ENCODE peak calls at places on chromosomes 4 and X, in nine cellular contexts. One of them, this sample, is unnamed.

GRCh38 chr4:25030283-25031076 is at the start of gene LGI2:
- DNase-seq in BJ: no peak
- DNase-seq in fibroblast of the aortic adventitia: no peak
- DNase-seq in lower leg skin: no peak
- DNase-seq in right cardiac atrium: peak
- DNase-seq in kidney epithelial cell: no peak
- DNase-seq in transverse colon: peak
- DNase-seq in skeletal muscle cell: no peak
- DNase-seq in mucosa of descending colon: peak
- DNase-seq in this sample: peak

GRCh38 chr4:18209448-18209847 is 187.9 kb upstream of the LCORL start:
- DNase-seq in lower leg skin: no peak
- DNase-seq in BJ: no peak
- DNase-seq in mucosa of descending colon: no peak
- DNase-seq in kidney epithelial cell: no peak
- DNase-seq in skeletal muscle cell: no peak
- DNase-seq in fibroblast of the aortic adventitia: no peak
- DNase-seq in transverse colon: no peak
- DNase-seq in right cardiac atrium: no peak
- DNase-seq in this sample: no peak

GRCh38 chrX:38225093-38225492 is 4.4 kb upstream of the SRPX start:
- DNase-seq in mucosa of descending colon: no peak
- DNase-seq in kidney epithelial cell: no peak
- DNase-seq in lower leg skin: no peak
- DNase-seq in right cardiac atrium: no peak
- DNase-seq in BJ: no peak
- DNase-seq in skeletal muscle cell: no peak
- DNase-seq in transverse colon: no peak
- DNase-seq in fibroblast of the aortic adventitia: no peak
- DNase-seq in this sample: peak

GRCh38 chrX:137916090-137916746 is 350.3 kb downstream of the ZIC3 start:
- DNase-seq in skeletal muscle cell: no peak
- DNase-seq in mucosa of descending colon: no peak
- DNase-seq in fibroblast of the aortic adventitia: no peak
- DNase-seq in BJ: no peak
- DNase-seq in transverse colon: no peak
- DNase-seq in kidney epithelial cell: no peak
- DNase-seq in lower leg skin: no peak
- DNase-seq in right cardiac atrium: no peak
- DNase-seq in this sample: no peak

GRCh38 chrX:34956915-34957314 is 14.3 kb downstream of the FAM47B start:
- DNase-seq in kidney epithelial cell: peak
- DNase-seq in BJ: peak
- DNase-seq in fibroblast of the aortic adventitia: peak
- DNase-seq in transverse colon: no peak
- DNase-seq in lower leg skin: no peak
- DNase-seq in mucosa of descending colon: no peak
- DNase-seq in skeletal muscle cell: no peak
- DNase-seq in right cardiac atrium: no peak
- DNase-seq in this sample: peak

GRCh38 chr4:96729641-96730040 is 889.7 kb downstream of the PDHA2 start:
- DNase-seq in fibroblast of the aortic adventitia: no peak
- DNase-seq in lower leg skin: no peak
- DNase-seq in BJ: no peak
- DNase-seq in kidney epithelial cell: no peak
- DNase-seq in right cardiac atrium: no peak
- DNase-seq in skeletal muscle cell: no peak
- DNase-seq in transverse colon: no peak
- DNase-seq in mucosa of descending colon: no peak
- DNase-seq in this sample: peak

GRCh38 chr4:52640808-52641595 is 18.1 kb downstream of the USP46 start:
- DNase-seq in lower leg skin: no peak
- DNase-seq in skeletal muscle cell: no peak
- DNase-seq in right cardiac atrium: no peak
- DNase-seq in BJ: no peak
- DNase-seq in mucosa of descending colon: no peak
- DNase-seq in transverse colon: no peak
- DNase-seq in fibroblast of the aortic adventitia: peak
- DNase-seq in kidney epithelial cell: no peak
- DNase-seq in this sample: peak

GRCh38 chrX:153635788-153636668 is 11.0 kb upstream of the DUSP9 start:
- DNase-seq in lower leg skin: no peak
- DNase-seq in BJ: no peak
- DNase-seq in transverse colon: no peak
- DNase-seq in skeletal muscle cell: no peak
- DNase-seq in kidney epithelial cell: no peak
- DNase-seq in right cardiac atrium: peak
- DNase-seq in mucosa of descending colon: peak
- DNase-seq in fibroblast of the aortic adventitia: no peak
- DNase-seq in this sample: peak

GRCh38 chrX:130114141-130114561 is 3.9 kb upstream of the ELF4 start:
- DNase-seq in lower leg skin: no peak
- DNase-seq in BJ: no peak
- DNase-seq in mucosa of descending colon: no peak
- DNase-seq in right cardiac atrium: no peak
- DNase-seq in skeletal muscle cell: no peak
- DNase-seq in kidney epithelial cell: no peak
- DNase-seq in transverse colon: no peak
- DNase-seq in fibroblast of the aortic adventitia: peak
- DNase-seq in this sample: no peak

GRCh38 chr4:77734928-77735327 is 84.2 kb downstream of the CNOT6L start:
- DNase-seq in BJ: peak
- DNase-seq in skeletal muscle cell: peak
- DNase-seq in fibroblast of the aortic adventitia: peak
- DNase-seq in kidney epithelial cell: peak
- DNase-seq in mucosa of descending colon: peak
- DNase-seq in transverse colon: peak
- DNase-seq in right cardiac atrium: no peak
- DNase-seq in lower leg skin: no peak
- DNase-seq in this sample: peak

GRCh38 chr4:24471623-24472510 is 112.5 kb downstream of the DHX15 start:
- DNase-seq in skeletal muscle cell: no peak
- DNase-seq in right cardiac atrium: peak
- DNase-seq in transverse colon: peak
- DNase-seq in BJ: no peak
- DNase-seq in kidney epithelial cell: no peak
- DNase-seq in lower leg skin: no peak
- DNase-seq in mucosa of descending colon: peak
- DNase-seq in fibroblast of the aortic adventitia: no peak
- DNase-seq in this sample: no peak

GRCh38 chr4:57465321-57466056 is 355.3 kb upstream of the IGFBP7 start:
- DNase-seq in right cardiac atrium: no peak
- DNase-seq in transverse colon: no peak
- DNase-seq in lower leg skin: no peak
- DNase-seq in skeletal muscle cell: no peak
- DNase-seq in kidney epithelial cell: no peak
- DNase-seq in mucosa of descending colon: no peak
- DNase-seq in BJ: no peak
- DNase-seq in fibroblast of the aortic adventitia: no peak
- DNase-seq in this sample: no peak

GRCh38 chr4:112075129-112075753 is 70.0 kb upstream of the FAM241A start:
- DNase-seq in lower leg skin: no peak
- DNase-seq in BJ: no peak
- DNase-seq in mucosa of descending colon: peak
- DNase-seq in transverse colon: peak
- DNase-seq in fibroblast of the aortic adventitia: peak
- DNase-seq in kidney epithelial cell: no peak
- DNase-seq in skeletal muscle cell: peak
- DNase-seq in right cardiac atrium: no peak
- DNase-seq in this sample: peak

GRCh38 chr4:33998204-33998603 is 2246.1 kb downstream of the ARAP2 start:
- DNase-seq in skeletal muscle cell: no peak
- DNase-seq in mucosa of descending colon: no peak
- DNase-seq in fibroblast of the aortic adventitia: peak
- DNase-seq in kidney epithelial cell: no peak
- DNase-seq in BJ: no peak
- DNase-seq in transverse colon: no peak
- DNase-seq in lower leg skin: no peak
- DNase-seq in right cardiac atrium: no peak
- DNase-seq in this sample: peak

GRCh38 chr4:161936625-161937133 is 227.1 kb downstream of the FSTL5 start:
- DNase-seq in skeletal muscle cell: peak
- DNase-seq in right cardiac atrium: no peak
- DNase-seq in transverse colon: no peak
- DNase-seq in lower leg skin: no peak
- DNase-seq in mucosa of descending colon: no peak
- DNase-seq in kidney epithelial cell: peak
- DNase-seq in BJ: peak
- DNase-seq in fibroblast of the aortic adventitia: peak
- DNase-seq in this sample: peak

GRCh38 chr4:77264826-77265225 is 107.8 kb downstream of the CCNG2 start:
- DNase-seq in kidney epithelial cell: no peak
- DNase-seq in right cardiac atrium: no peak
- DNase-seq in fibroblast of the aortic adventitia: no peak
- DNase-seq in BJ: no peak
- DNase-seq in skeletal muscle cell: no peak
- DNase-seq in lower leg skin: no peak
- DNase-seq in transverse colon: no peak
- DNase-seq in mucosa of descending colon: no peak
- DNase-seq in this sample: no peak

GRCh38 chr4:8278009-8278395 is 8.4 kb downstream of the HTRA3 start:
- DNase-seq in kidney epithelial cell: no peak
- DNase-seq in right cardiac atrium: peak
- DNase-seq in mucosa of descending colon: no peak
- DNase-seq in fibroblast of the aortic adventitia: no peak
- DNase-seq in lower leg skin: no peak
- DNase-seq in transverse colon: no peak
- DNase-seq in BJ: no peak
- DNase-seq in skeletal muscle cell: no peak
- DNase-seq in this sample: no peak

GRCh38 chr4:159390648-159391047 is 287.8 kb downstream of the RAPGEF2 start:
- DNase-seq in skeletal muscle cell: peak
- DNase-seq in right cardiac atrium: no peak
- DNase-seq in mucosa of descending colon: peak
- DNase-seq in fibroblast of the aortic adventitia: peak
- DNase-seq in kidney epithelial cell: peak
- DNase-seq in transverse colon: no peak
- DNase-seq in BJ: peak
- DNase-seq in lower leg skin: no peak
- DNase-seq in this sample: peak

GRCh38 chr4:68575081-68575480 is 1.0 kb downstream of the UGT2B17 start:
- DNase-seq in skeletal muscle cell: no peak
- DNase-seq in kidney epithelial cell: no peak
- DNase-seq in BJ: no peak
- DNase-seq in mucosa of descending colon: no peak
- DNase-seq in lower leg skin: no peak
- DNase-seq in transverse colon: no peak
- DNase-seq in fibroblast of the aortic adventitia: no peak
- DNase-seq in right cardiac atrium: no peak
- DNase-seq in this sample: no peak

GRCh38 chr4:68570122-68570507 is 6.0 kb downstream of the UGT2B17 start:
- DNase-seq in transverse colon: no peak
- DNase-seq in kidney epithelial cell: peak
- DNase-seq in skeletal muscle cell: no peak
- DNase-seq in BJ: no peak
- DNase-seq in lower leg skin: no peak
- DNase-seq in fibroblast of the aortic adventitia: no peak
- DNase-seq in mucosa of descending colon: no peak
- DNase-seq in right cardiac atrium: no peak
- DNase-seq in this sample: no peak

GRCh38 chr4:68572653-68573052 is 3.5 kb downstream of the UGT2B17 start:
- DNase-seq in BJ: no peak
- DNase-seq in kidney epithelial cell: no peak
- DNase-seq in mucosa of descending colon: peak
- DNase-seq in skeletal muscle cell: no peak
- DNase-seq in transverse colon: peak
- DNase-seq in lower leg skin: no peak
- DNase-seq in right cardiac atrium: no peak
- DNase-seq in fibroblast of the aortic adventitia: no peak
- DNase-seq in this sample: no peak

DNA sequence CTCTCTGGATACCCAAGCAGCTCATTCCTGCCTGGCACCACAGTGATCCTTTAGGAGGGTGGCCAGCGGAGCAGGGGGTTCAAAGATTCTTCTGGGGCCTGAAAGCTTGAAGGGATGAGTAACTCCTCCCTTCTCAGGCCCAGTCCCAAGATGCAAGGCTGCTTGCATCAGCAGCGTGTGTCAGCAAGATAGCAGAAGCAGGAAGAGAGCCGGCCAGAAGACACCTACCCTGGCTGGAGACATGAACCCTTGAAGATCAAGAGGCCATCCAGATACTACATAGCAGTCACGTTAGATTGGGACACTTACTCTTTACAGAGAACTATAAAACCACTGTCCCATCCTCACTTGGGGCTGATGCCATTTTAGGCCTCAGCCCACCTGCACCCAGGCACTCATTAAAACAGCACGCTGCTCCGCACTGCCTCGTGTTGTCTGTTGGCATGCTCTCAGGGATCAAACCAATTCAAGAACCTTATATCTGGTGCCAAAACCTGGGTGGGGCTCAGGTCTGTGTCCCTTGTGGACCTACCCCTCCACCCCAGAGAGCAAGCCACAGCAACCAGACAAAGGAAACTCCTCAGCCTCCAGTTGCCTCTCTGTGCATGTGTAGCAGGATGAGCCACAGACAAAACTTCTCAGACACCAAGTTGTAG is 6.5 kb downstream of the UGT2B17 start:
- DNase-seq in kidney epithelial cell: no peak
- DNase-seq in fibroblast of the aortic adventitia: no peak
- DNase-seq in mucosa of descending colon: peak
- DNase-seq in skeletal muscle cell: no peak
- DNase-seq in right cardiac atrium: no peak
- DNase-seq in BJ: no peak
- DNase-seq in transverse colon: peak
- DNase-seq in lower leg skin: no peak
- DNase-seq in this sample: no peak
- H3K4me3 ChIP-seq in kidney epithelial cell: no peak
- H3K4me3 ChIP-seq in fibroblast of the aortic adventitia: no peak
- H3K4me3 ChIP-seq in mucosa of descending colon: no peak
- H3K4me3 ChIP-seq in skeletal muscle cell: no peak
- H3K4me3 ChIP-seq in right cardiac atrium: no peak
- H3K4me3 ChIP-seq in BJ: no peak
- H3K4me3 ChIP-seq in transverse colon: no peak
- H3K4me3 ChIP-seq in lower leg skin: no peak
- H3K4me3 ChIP-seq in this sample: no peak

GRCh38 chrX:47706575-47706974 is 47.6 kb upstream of the UXT start:
- DNase-seq in kidney epithelial cell: no peak
- DNase-seq in fibroblast of the aortic adventitia: peak
- DNase-seq in right cardiac atrium: no peak
- DNase-seq in skeletal muscle cell: no peak
- DNase-seq in BJ: no peak
- DNase-seq in transverse colon: no peak
- DNase-seq in lower leg skin: no peak
- DNase-seq in mucosa of descending colon: no peak
- DNase-seq in this sample: peak
- H3K4me3 ChIP-seq in kidney epithelial cell: no peak
- H3K4me3 ChIP-seq in fibroblast of the aortic adventitia: no peak
- H3K4me3 ChIP-seq in right cardiac atrium: no peak
- H3K4me3 ChIP-seq in skeletal muscle cell: no peak
- H3K4me3 ChIP-seq in BJ: no peak
- H3K4me3 ChIP-seq in transverse colon: no peak
- H3K4me3 ChIP-seq in lower leg skin: no peak
- H3K4me3 ChIP-seq in mucosa of descending colon: no peak
- H3K4me3 ChIP-seq in this sample: no peak

GRCh38 chr4:156971168-156971601 is 414 bp downstream of the PDGFC start:
- DNase-seq in right cardiac atrium: peak
- DNase-seq in transverse colon: peak
- DNase-seq in kidney epithelial cell: no peak
- DNase-seq in skeletal muscle cell: no peak
- DNase-seq in lower leg skin: no peak
- DNase-seq in fibroblast of the aortic adventitia: no peak
- DNase-seq in mucosa of descending colon: peak
- DNase-seq in BJ: no peak
- DNase-seq in this sample: no peak
- H3K4me3 ChIP-seq in right cardiac atrium: peak
- H3K4me3 ChIP-seq in transverse colon: peak
- H3K4me3 ChIP-seq in kidney epithelial cell: peak
- H3K4me3 ChIP-seq in skeletal muscle cell: peak
- H3K4me3 ChIP-seq in lower leg skin: peak
- H3K4me3 ChIP-seq in fibroblast of the aortic adventitia: peak
- H3K4me3 ChIP-seq in mucosa of descending colon: peak
- H3K4me3 ChIP-seq in BJ: peak
- H3K4me3 ChIP-seq in this sample: peak

GRCh38 chrX:25016938-25017598 is 1.3 kb upstream of the ARX start:
- DNase-seq in right cardiac atrium: no peak
- DNase-seq in lower leg skin: no peak
- DNase-seq in skeletal muscle cell: no peak
- DNase-seq in kidney epithelial cell: no peak
- DNase-seq in transverse colon: no peak
- DNase-seq in mucosa of descending colon: no peak
- DNase-seq in BJ: no peak
- DNase-seq in fibroblast of the aortic adventitia: no peak
- DNase-seq in this sample: no peak
- H3K4me3 ChIP-seq in right cardiac atrium: no peak
- H3K4me3 ChIP-seq in lower leg skin: no peak
- H3K4me3 ChIP-seq in skeletal muscle cell: no peak
- H3K4me3 ChIP-seq in kidney epithelial cell: no peak
- H3K4me3 ChIP-seq in transverse colon: no peak
- H3K4me3 ChIP-seq in mucosa of descending colon: no peak
- H3K4me3 ChIP-seq in BJ: no peak
- H3K4me3 ChIP-seq in fibroblast of the aortic adventitia: no peak
- H3K4me3 ChIP-seq in this sample: no peak